ENCODE peak calls at places on chromosomes 13 and 19, in four cellular contexts. U is HepG2, D is K562, S is GM12878. W is an unnamed sample.

GRCh38 chr13:84121456-84121855 is 239.2 kb upstream of the SLITRK1 start:
- DNase-seq in U (no peak), D (no peak), S (no peak), W (no peak)

GRCh38 chr13:93875527-93875926 is 604.0 kb downstream of the DCT start:
- DNase-seq in U (no peak), D (no peak), S (no peak), W (no peak)

GRCh38 chr19:6222884-6223283 is 56.9 kb downstream of the MLLT1 start:
- DNase-seq in U (no peak), D (no peak), S (no peak), W (no peak)

GRCh38 chr19:49832556-49832955 is 14.5 kb downstream of the MED25 start:
- DNase-seq in U (no peak), D (no peak), S (no peak), W (no peak)

GRCh38 chr13:76798037-76798436 is 88.2 kb downstream of the KCTD12 start:
- DNase-seq in U (no peak), D (no peak), S (no peak), W (peak; percentile 43)

GRCh38 chr13:26929971-26930730 is 169.6 kb upstream of the GPR12 start:
- DNase-seq in U (peak; percentile 39), D (peak; percentile 71), S (no peak), W (peak; percentile 87)

GRCh38 chr13:63088226-63088625 is 1672.6 kb upstream of the PCDH20 start:
- DNase-seq in U (no peak), D (no peak), S (no peak), W (no peak)

GRCh38 chr13:72507394-72508199 is 219.8 kb downstream of the MZT1 start:
- DNase-seq in U (no peak), D (no peak), S (no peak), W (peak; percentile 49)

GRCh38 chr13:83498486-83499190 is 383.6 kb downstream of the SLITRK1 start:
- DNase-seq in U (no peak), D (no peak), S (no peak), W (peak; percentile 31)

GRCh38 chr13:25103711-25104110 is 7.8 kb downstream of the PABPC3 start:
- DNase-seq in U (no peak), D (no peak), S (no peak), W (no peak)

GRCh38 chr19:35717665-35718344 is at the start of gene KMT2B:
- DNase-seq in U (no peak), D (peak; percentile 97), S (no peak), W (peak; percentile 96)

GRCh38 chr13:76925115-76925514 is 23.2 kb upstream of the ACOD1 start:
- DNase-seq in U (no peak), D (no peak), S (no peak), W (no peak)

GRCh38 chr19:35449347-35450043 is 1.4 kb downstream of the FFAR2 start:
- DNase-seq in U (no peak), D (no peak), S (no peak), W (no peak)

GRCh38 chr13:79880820-79881219 is 399.9 kb downstream of the NDFIP2 start:
- DNase-seq in U (no peak), D (no peak), S (no peak), W (no peak)

GRCh38 chr19:33290956-33291622 is 11.2 kb downstream of the CEBPA start:
- DNase-seq in U (no peak), D (no peak), S (no peak), W (no peak)

GRCh38 chr13:40292108-40292507 is 374.3 kb downstream of the FOXO1 start:
- DNase-seq in U (no peak), D (no peak), S (no peak), W (no peak)

GRCh38 chr19:10503002-10503789 is at the start of gene KEAP1:
- DNase-seq in U (peak; percentile 18), D (peak; percentile 73), S (no peak), W (peak; percentile 33)

GRCh38 chr19:18349524-18350128 is 9.2 kb downstream of the PGPEP1 start:
- DNase-seq in U (peak; percentile 40), D (peak; percentile 73), S (no peak), W (peak; percentile 69)

GRCh38 chr13:41500501-41500900 is 43.2 kb downstream of the RGCC start:
- DNase-seq in U (no peak), D (no peak), S (no peak), W (no peak)

GRCh38 chr13:72839831-72840426 is 58.0 kb downstream of the PIBF1 start:
- DNase-seq in U (peak; percentile 56), D (peak; percentile 32), S (peak; percentile 3), W (peak; percentile 86)

GRCh38 chr13:25738342-25738771 is 313.5 kb downstream of the SHISA2 start:
- DNase-seq in U (no peak), D (no peak), S (no peak), W (no peak)

GRCh38 chr13:41621716-41622508 is 164.6 kb downstream of the RGCC start:
- DNase-seq in U (peak; percentile 35), D (no peak), S (no peak), W (no peak)

GRCh38 chr13:76223565-76223964 is 587.4 kb downstream of the LMO7 start:
- DNase-seq in U (no peak), D (no peak), S (no peak), W (no peak)

GRCh38 chr19:38012290-38012689 is 105.3 kb downstream of the SIPA1L3 start:
- DNase-seq in U (no peak), D (no peak), S (no peak), W (no peak)

GRCh38 chr13:23899555-23899954 is 2.3 kb upstream of the C1QTNF9B start:
- DNase-seq in U (peak; percentile 36), D (peak; percentile 13), S (no peak), W (no peak)

GRCh38 chr13:26558074-26558805 is 757 bp downstream of the WASF3 start:
- DNase-seq in U (no peak), D (no peak), S (no peak), W (peak; percentile 25)

GRCh38 chr19:55640043-55640576 is 692 bp upstream of the ZNF580 start:
- DNase-seq in U (no peak), D (peak; percentile 70), S (no peak), W (peak; percentile 70)

DNA sequence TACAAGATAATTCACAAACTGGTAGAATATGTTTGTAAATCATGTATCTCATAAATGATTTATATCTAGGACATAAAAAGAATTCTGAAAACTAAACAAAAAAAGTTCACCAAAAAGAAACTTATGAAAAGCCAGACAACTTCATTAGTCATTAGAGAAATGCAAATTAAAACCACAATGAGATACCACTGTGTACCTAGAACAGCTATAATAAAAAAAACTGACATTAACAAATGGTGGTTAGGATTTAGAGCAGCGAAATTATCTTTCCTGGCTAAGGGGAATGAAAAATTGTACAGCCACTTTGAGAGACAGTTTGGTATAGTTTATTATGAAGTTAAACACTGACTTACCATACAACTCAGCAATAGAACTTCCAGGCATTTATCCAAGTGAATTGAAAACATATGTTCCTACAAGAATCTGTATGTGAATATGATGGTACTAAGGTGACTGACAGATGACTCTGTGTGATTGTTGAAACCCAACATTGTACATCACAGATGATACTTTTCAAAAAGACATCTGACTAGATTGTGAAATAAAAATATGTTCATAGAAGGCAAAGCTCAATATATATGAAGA is 41.8 kb downstream of the UGGT2 start:
- DNase-seq in U (no peak), D (no peak), S (no peak), W (no peak)
- TF ChIP-seq FOXK2 in U (no peak), D (no peak), S (no peak), W (no peak)

DNA sequence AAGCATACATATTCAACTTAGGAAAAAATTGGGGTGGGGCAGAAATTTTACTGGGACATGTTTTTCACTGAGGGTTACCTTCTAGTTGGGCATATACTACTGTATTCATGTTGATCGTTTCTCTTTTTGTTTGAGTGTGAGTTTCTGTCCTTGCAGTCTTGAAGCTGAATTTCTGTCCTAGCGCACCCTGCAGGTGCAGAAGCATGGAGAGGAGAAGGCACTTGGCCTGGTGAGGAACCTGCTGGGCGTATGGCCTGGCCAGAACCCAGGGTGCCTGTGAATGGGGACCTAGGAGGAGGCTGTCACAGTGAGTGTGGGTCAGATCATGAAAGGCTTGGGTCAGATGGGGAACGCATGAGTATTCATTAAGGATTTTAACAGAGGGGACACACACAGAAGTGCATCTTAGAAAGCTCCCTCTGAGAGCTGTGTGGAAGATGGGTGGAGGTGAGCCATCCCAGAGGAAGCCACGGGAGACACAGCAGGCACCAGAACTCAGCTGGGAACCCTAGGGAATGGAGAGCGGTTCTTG is 36.8 kb downstream of the SERP2 start:
- DNase-seq in U (no peak), D (no peak), S (no peak), W (no peak)
- TF ChIP-seq FOXK2 in U (no peak), D (no peak), S (no peak), W (no peak)

DNA sequence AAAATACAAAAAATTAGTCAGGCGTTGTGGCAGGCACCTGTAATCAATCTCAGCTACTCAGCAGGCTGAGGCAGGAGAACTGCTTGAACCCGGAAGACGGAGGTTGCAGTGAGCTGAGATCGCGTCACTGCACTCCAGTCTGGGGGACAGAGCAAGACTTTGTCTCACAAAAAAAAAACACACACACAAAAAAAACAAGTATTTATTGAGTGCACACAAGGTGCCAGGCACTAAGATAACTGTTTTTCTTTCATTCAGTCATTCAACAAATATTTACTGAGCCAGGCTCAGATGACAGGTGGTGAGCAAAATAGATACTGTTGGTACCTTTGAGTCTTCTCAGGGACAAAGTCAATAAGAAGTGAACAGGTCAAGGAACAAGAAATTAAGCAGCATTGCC is 6.3 kb downstream of the CIB3 start:
- DNase-seq in U (peak; percentile 31), D (no peak), S (no peak), W (no peak)
- TF ChIP-seq FOXK2 in U (no peak), D (no peak), S (no peak), W (no peak)

GRCh38 chr13:55577847-55578210 is 1562.9 kb upstream of the PRR20A start:
- DNase-seq in U (no peak), D (no peak), S (no peak), W (no peak)
- TF ChIP-seq FOXK2 in U (no peak), D (no peak), S (no peak), W (no peak)

DNA sequence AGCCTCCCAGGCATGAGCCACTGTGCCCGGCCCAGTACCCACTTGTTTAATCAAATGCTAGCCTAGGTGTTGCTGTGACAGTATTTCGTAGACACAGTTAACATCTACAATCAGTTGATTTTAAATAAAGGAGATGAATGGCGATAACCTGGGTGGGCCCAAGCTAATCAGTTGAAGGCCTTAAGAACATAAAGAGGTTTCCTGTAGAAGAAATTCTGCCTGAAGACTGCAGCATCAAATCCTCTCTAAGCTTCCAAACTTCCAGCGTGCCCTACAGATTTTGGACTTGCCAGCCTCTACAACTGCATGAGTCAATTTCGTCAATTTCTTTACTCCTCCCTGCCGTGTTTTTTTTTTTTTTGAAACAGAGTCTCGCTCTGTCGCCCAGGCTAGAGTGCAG is 13.2 kb upstream of the SULT2A1 start:
- DNase-seq in U (no peak), D (no peak), S (no peak), W (no peak)
- TF ChIP-seq FOXK2 in U (no peak), D (no peak), S (no peak), W (no peak)

GRCh38 chr13:29977721-29978120 is 127.3 kb upstream of the UBL3 start:
- DNase-seq in U (no peak), D (no peak), S (no peak), W (no peak)
- TF ChIP-seq FOXK2 in U (no peak), D (no peak), S (no peak), W (no peak)

DNA sequence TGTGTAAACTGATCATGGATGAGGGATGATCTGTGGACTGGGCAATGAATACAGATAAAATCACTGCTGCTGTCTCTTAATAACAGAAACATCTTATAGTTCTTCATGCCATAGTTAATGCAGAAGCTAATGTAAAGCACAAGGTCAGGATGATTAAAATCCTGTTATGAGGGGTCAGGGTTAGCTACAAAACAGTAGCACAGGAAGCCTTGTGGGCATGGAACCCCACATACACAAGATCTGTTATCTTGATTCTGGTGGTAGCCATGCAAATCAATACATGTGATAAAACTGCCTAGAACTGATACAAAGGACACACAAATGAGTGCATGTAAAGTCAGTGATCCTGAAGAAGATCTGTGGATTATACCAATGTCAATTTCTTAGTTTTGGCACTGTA is 96.4 kb downstream of the KLF12 start:
- DNase-seq in U (no peak), D (no peak), S (no peak), W (no peak)
- TF ChIP-seq FOXK2 in U (no peak), D (no peak), S (no peak), W (no peak)